ENCODE peak calls at places on chromosomes 12 and 14, in eight cellular contexts. D, F, W, Z, R, J, N and B are unnamed samples.

GRCh38 chr14:42222924-42223471 is 616.3 kb downstream of the LRFN5 start:
- DNase-seq in D (no peak), F (peak), W (no peak), Z (peak), R (no peak), J (no peak), N (no peak), B (peak)

GRCh38 chr12:10582704-10583103 is 30.7 kb downstream of the MAGOHB start:
- DNase-seq in D (no peak), F (no peak), W (no peak), Z (no peak), R (no peak), J (no peak), N (no peak), B (no peak)

GRCh38 chr12:56998981-56999380 is 7.4 kb downstream of the ZBTB39 start:
- DNase-seq in D (no peak), F (no peak), W (no peak), Z (no peak), R (no peak), J (no peak), N (no peak), B (no peak)

GRCh38 chr14:59543873-59544272 is 32.7 kb downstream of the CCDC175 start:
- DNase-seq in D (no peak), F (no peak), W (no peak), Z (no peak), R (no peak), J (no peak), N (no peak), B (no peak)

GRCh38 chr14:48247972-48248371 is 572.6 kb upstream of the MDGA2 start:
- DNase-seq in D (no peak), F (no peak), W (no peak), Z (no peak), R (no peak), J (no peak), N (no peak), B (no peak)

GRCh38 chr12:52020126-52020525 is 13.4 kb downstream of the TAMALIN start:
- DNase-seq in D (no peak), F (no peak), W (peak), Z (no peak), R (peak), J (no peak), N (no peak), B (no peak)

GRCh38 chr12:12717586-12718381 is 616 bp downstream of the CDKN1B start:
- DNase-seq in D (peak), F (peak), W (peak), Z (no peak), R (no peak), J (no peak), N (no peak), B (peak)

GRCh38 chr14:93728651-93729016 is 59.7 kb downstream of the PRIMA1 start:
- DNase-seq in D (no peak), F (no peak), W (peak), Z (no peak), R (no peak), J (no peak), N (no peak), B (no peak)

GRCh38 chr14:30227871-30228270 is 300.2 kb upstream of the PRKD1 start:
- DNase-seq in D (no peak), F (peak), W (no peak), Z (no peak), R (no peak), J (no peak), N (no peak), B (peak)

GRCh38 chr14:102231476-102232347 is 73.3 kb downstream of the MOK start:
- DNase-seq in D (no peak), F (no peak), W (no peak), Z (peak), R (no peak), J (no peak), N (no peak), B (no peak)

GRCh38 chr12:34393086-34393820 is 371.0 kb downstream of the ALG10 start:
- DNase-seq in D (peak), F (no peak), W (peak), Z (no peak), R (peak), J (no peak), N (no peak), B (no peak)

GRCh38 chr12:9731797-9732196 is 1.1 kb downstream of the CLECL1 start:
- DNase-seq in D (no peak), F (no peak), W (no peak), Z (no peak), R (no peak), J (no peak), N (no peak), B (no peak)

GRCh38 chr12:93704122-93704521 is 26.9 kb downstream of the CRADD start:
- DNase-seq in D (no peak), F (no peak), W (no peak), Z (no peak), R (no peak), J (no peak), N (no peak), B (peak)

GRCh38 chr12:12736759-12737676 is 19.9 kb downstream of the CDKN1B start:
- DNase-seq in D (peak), F (peak), W (no peak), Z (peak), R (no peak), J (no peak), N (no peak), B (peak)

GRCh38 chr12:76942276-76942675 is 63.5 kb upstream of the CSRP2 start:
- DNase-seq in D (no peak), F (peak), W (no peak), Z (no peak), R (no peak), J (no peak), N (no peak), B (peak)

GRCh38 chr14:90511795-90512331 is 115.0 kb downstream of the CALM1 start:
- DNase-seq in D (no peak), F (no peak), W (no peak), Z (peak), R (no peak), J (no peak), N (no peak), B (no peak)

GRCh38 chr14:97107070-97107469 is 309.9 kb downstream of the VRK1 start:
- DNase-seq in D (no peak), F (no peak), W (no peak), Z (no peak), R (no peak), J (no peak), N (no peak), B (no peak)

GRCh38 chr14:77041837-77042557 is 13.5 kb upstream of the IRF2BPL start:
- DNase-seq in D (no peak), F (peak), W (no peak), Z (peak), R (peak), J (no peak), N (no peak), B (peak)

GRCh38 chr14:29421156-29421728 is 506.4 kb downstream of the PRKD1 start:
- DNase-seq in D (no peak), F (no peak), W (no peak), Z (no peak), R (no peak), J (no peak), N (no peak), B (no peak)

GRCh38 chr12:83866477-83866876 is 1046.1 kb downstream of the SLC6A15 start:
- DNase-seq in D (no peak), F (no peak), W (no peak), Z (no peak), R (no peak), J (no peak), N (no peak), B (no peak)

GRCh38 chr12:65300679-65301349 is 22.3 kb downstream of the MSRB3 start:
- DNase-seq in D (no peak), F (no peak), W (no peak), Z (peak), R (no peak), J (no peak), N (no peak), B (peak)

GRCh38 chr14:89041245-89041585 is 216.8 kb downstream of the TTC8 start:
- DNase-seq in D (no peak), F (no peak), W (peak), Z (peak), R (peak), J (no peak), N (no peak), B (no peak)

GRCh38 chr12:79409562-79409961 is 281.2 kb downstream of the PAWR start:
- DNase-seq in D (no peak), F (peak), W (no peak), Z (no peak), R (no peak), J (no peak), N (no peak), B (peak)

GRCh38 chr12:21433525-21433924 is 3.9 kb upstream of the PYROXD1 start:
- DNase-seq in D (no peak), F (no peak), W (no peak), Z (no peak), R (no peak), J (no peak), N (no peak), B (no peak)

GRCh38 chr12:29309320-29309902 is 71.6 kb downstream of the ERGIC2 start:
- DNase-seq in D (no peak), F (peak), W (no peak), Z (peak), R (no peak), J (no peak), N (no peak), B (peak)

GRCh38 chr14:93527076-93527692 is 96.4 kb downstream of the UNC79 start:
- DNase-seq in D (no peak), F (no peak), W (no peak), Z (no peak), R (no peak), J (no peak), N (no peak), B (no peak)

GRCh38 chr14:23114669-23115491 is 4.2 kb downstream of the CEBPE start:
- DNase-seq in D (no peak), F (peak), W (no peak), Z (no peak), R (no peak), J (no peak), N (no peak), B (peak)

GRCh38 chr14:96164861-96165490 is 39.7 kb upstream of the BDKRB2 start:
- DNase-seq in D (no peak), F (no peak), W (no peak), Z (no peak), R (no peak), J (no peak), N (no peak), B (no peak)

GRCh38 chr14:90536511-90537191 is 139.8 kb downstream of the CALM1 start:
- DNase-seq in D (no peak), F (no peak), W (no peak), Z (no peak), R (no peak), J (no peak), N (no peak), B (no peak)

GRCh38 chr14:33285902-33286700 is 347.4 kb downstream of the NPAS3 start:
- DNase-seq in D (no peak), F (no peak), W (no peak), Z (no peak), R (no peak), J (no peak), N (no peak), B (no peak)

GRCh38 chr12:67415473-67415872 is 146.3 kb downstream of the CAND1 start:
- DNase-seq in D (no peak), F (peak), W (no peak), Z (peak), R (no peak), J (no peak), N (no peak), B (peak)